ENCODE peak calls at places on chromosome 16, in nine cellular contexts. N is adrenal gland, B is prostate gland, S is ovary, M is HCT116, G is heart left ventricle, W is tibial nerve, C is H1, R is right lobe of liver. A is an unnamed sample.
A peak's percentile ranks its signal among the peaks of the same experiment; 100 is the strongest.

GRCh38 chr16:75620326-75621169 is 2.5 kb downstream of the ADAT1 start:
- DNase-seq in N (no peak), B (no peak), W (no peak), G (no peak), R (no peak), S (no peak), M (no peak), C (no peak), A (no peak)

GRCh38 chr16:351804-352520 is 561 bp downstream of the AXIN1 start:
- DNase-seq in W (no peak), C (no peak), B (no peak), N (no peak), S (peak; percentile 72), G (no peak), M (no peak), R (no peak), A (no peak)

GRCh38 chr16:82322177-82322576 is 152.2 kb upstream of the MPHOSPH6 start:
- DNase-seq in S (no peak), N (no peak), G (no peak), R (no peak), W (no peak), C (no peak), B (peak; percentile 17), M (no peak), A (no peak)

GRCh38 chr16:64362193-64362592 is 759.7 kb downstream of the CDH11 start:
- DNase-seq in G (no peak), N (no peak), C (no peak), W (no peak), B (no peak), S (no peak), R (no peak), M (no peak), A (no peak)

GRCh38 chr16:24070851-24071250 is 185.3 kb upstream of the CACNG3 start:
- DNase-seq in R (no peak), G (no peak), C (peak; percentile 60), B (no peak), N (peak; percentile 58), M (peak; percentile 43), W (no peak), S (no peak), A (peak; percentile 46)

GRCh38 chr16:1150511-1150982 is 2.4 kb upstream of the CACNA1H start:
- DNase-seq in R (no peak), W (no peak), M (peak; percentile 60), G (no peak), C (peak; percentile 74), B (no peak), N (no peak), S (peak; percentile 80), A (no peak)

GRCh38 chr16:73572135-73572534 is 524.2 kb upstream of the ZFHX3 start:
- DNase-seq in M (no peak), W (no peak), R (no peak), S (no peak), G (peak; percentile 73), C (no peak), N (peak; percentile 90), B (peak; percentile 63), A (no peak)

GRCh38 chr16:1093284-1094123 is 2.5 kb downstream of the C1QTNF8 start:
- DNase-seq in B (no peak), M (peak; percentile 69), R (no peak), C (peak; percentile 76), G (no peak), N (no peak), S (no peak), W (no peak), A (peak; percentile 36)

GRCh38 chr16:58127033-58127556 is 2.1 kb downstream of the CFAP20 start:
- DNase-seq in N (no peak), B (no peak), W (peak; percentile 41), S (no peak), R (peak; percentile 54), M (no peak), G (no peak), C (no peak), A (peak; percentile 63)

GRCh38 chr16:89117239-89117974 is 23.8 kb downstream of the ACSF3 start:
- DNase-seq in N (no peak), R (no peak), S (peak; percentile 34), M (no peak), W (no peak), B (no peak), C (no peak), G (peak; percentile 25), A (no peak)

GRCh38 chr16:89115216-89115949 is 21.7 kb downstream of the ACSF3 start:
- DNase-seq in W (peak; percentile 65), G (peak; percentile 89), M (no peak), S (peak; percentile 54), R (peak; percentile 66), B (peak; percentile 13), C (no peak), N (peak; percentile 82), A (peak; percentile 65)

GRCh38 chr16:89117975-89118289 is 24.3 kb downstream of the ACSF3 start:
- DNase-seq in R (no peak), G (no peak), B (no peak), M (no peak), C (no peak), S (no peak), N (no peak), W (no peak), A (no peak)

GRCh38 chr16:89118361-89119061 is 24.9 kb downstream of the ACSF3 start:
- DNase-seq in B (no peak), G (peak; percentile 49), N (peak; percentile 83), R (no peak), W (no peak), C (no peak), S (peak; percentile 89), M (no peak), A (peak; percentile 75)

DNA sequence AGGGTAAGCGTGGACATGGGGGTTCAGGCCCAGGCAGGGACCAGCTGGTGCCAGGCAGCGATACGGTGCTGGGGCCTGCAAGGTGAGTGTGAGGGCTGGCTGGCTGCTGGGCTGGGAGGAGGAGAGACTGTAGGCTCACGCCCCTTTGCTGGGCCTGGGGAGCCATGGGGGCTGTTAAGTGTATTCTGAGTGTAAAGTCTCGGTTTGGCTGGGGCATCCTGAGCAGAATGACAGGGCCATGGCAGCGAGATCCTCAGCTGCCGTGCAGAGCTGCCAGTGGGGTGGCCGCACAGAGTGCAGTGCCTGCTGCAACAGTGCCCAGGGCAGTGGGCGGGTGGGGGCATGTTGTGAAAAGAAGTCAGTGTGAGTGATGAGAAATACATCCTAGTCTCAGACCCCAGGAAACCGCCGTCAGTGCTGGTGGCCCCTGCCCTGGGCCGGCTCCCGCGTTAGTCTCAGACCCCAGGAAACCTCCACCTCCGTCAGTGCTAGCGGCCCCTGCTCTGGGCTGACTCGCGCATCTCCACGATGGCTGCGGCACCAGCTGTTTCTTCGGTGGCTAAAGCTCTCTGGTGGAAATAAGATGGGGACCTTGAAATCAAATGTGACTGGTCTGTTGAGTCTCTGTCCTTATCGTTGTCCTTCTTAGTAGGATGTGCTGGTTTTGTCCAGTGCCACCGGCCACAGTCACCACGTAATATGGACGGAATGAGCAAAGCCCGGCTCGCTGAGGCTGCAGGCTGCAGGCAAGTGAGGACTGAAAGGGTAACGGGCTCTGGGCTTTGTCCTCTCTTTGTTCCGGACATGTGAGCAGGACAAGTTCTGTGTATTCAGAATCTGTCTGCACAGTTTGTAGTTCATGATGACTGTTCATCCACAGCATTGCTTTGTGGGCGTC is 22.9 kb downstream of the ACSF3 start:
- DNase-seq in B (no peak), N (no peak), R (no peak), W (no peak), S (no peak), M (no peak), G (peak; percentile 52), C (no peak), A (no peak)
- H3K27ac ChIP-seq in B (no peak overlapping the region), N (no peak overlapping the region), R (no peak overlapping the region), W (peak overlapping the region; percentile 68), S (no peak overlapping the region), M (no peak overlapping the region), G (no peak overlapping the region), C (no peak overlapping the region), A (no peak overlapping the region)

GRCh38 chr16:2209258-2210008 is 1.2 kb downstream of the BRICD5 start:
- DNase-seq in S (no peak), M (no peak), B (no peak), W (no peak), N (no peak), G (no peak), R (no peak), C (no peak), A (no peak)

GRCh38 chr16:2210009-2210332 is 692 bp downstream of the BRICD5 start:
- DNase-seq in N (no peak), M (no peak), G (no peak), W (no peak), C (no peak), S (no peak), R (no peak), B (no peak), A (no peak)

GRCh38 chr16:2208772-2209171 is 1.9 kb downstream of the BRICD5 start:
- DNase-seq in R (no peak), M (no peak), W (no peak), N (no peak), S (no peak), G (no peak), C (no peak), B (no peak), A (no peak)

GRCh38 chr16:2211923-2212347 is 1.3 kb upstream of the BRICD5 start:
- DNase-seq in B (no peak), C (no peak), S (no peak), G (no peak), M (no peak), R (no peak), W (no peak), N (no peak), A (peak; percentile 45)

GRCh38 chr16:2210386-2211365 is at the start of gene BRICD5:
- DNase-seq in B (no peak), G (no peak), M (no peak), R (no peak), W (no peak), S (no peak), N (no peak), C (no peak), A (peak; percentile 77)
- TF ChIP-seq POLR2A in B (no peak), G (no peak), M (no peak), R (no peak), W (no peak), S (no peak), N (no peak), C (no peak), A (no peak)

DNA sequence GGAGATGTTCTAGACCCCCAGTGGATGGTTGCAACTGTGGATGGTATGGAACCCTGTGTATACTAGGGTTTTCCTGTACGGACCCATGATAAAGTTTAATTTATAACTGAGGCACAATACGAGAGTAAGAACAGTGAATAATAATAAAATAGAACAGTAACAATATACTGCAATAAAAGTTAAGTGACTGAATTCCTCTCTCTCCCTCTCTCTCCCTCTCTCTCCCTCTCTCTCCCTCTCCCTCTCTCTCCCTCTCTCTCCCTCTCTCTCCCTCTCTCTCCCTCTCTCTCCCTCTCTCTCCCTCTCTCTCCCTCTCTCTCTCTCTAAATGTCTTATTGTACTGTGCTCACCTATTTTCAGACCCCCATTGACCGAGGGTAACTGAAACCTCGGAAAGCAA is 291.0 kb downstream of the IRF8 start:
- DNase-seq in M (no peak), R (no peak), S (no peak), C (no peak), W (no peak), N (no peak), B (no peak), G (no peak), A (no peak)
- H3K27me3 ChIP-seq in M (peaks cover 100% of the 10 kb centered on the region), R (no peaks in the 10 kb centered on the region), S (no peaks in the 10 kb centered on the region), C (no peaks in the 10 kb centered on the region), W (no peaks in the 10 kb centered on the region), N (peaks cover 30% of the 10 kb centered on the region), B (peaks cover 9% of the 10 kb centered on the region), G (no peaks in the 10 kb centered on the region), A (no peaks in the 10 kb centered on the region)

DNA sequence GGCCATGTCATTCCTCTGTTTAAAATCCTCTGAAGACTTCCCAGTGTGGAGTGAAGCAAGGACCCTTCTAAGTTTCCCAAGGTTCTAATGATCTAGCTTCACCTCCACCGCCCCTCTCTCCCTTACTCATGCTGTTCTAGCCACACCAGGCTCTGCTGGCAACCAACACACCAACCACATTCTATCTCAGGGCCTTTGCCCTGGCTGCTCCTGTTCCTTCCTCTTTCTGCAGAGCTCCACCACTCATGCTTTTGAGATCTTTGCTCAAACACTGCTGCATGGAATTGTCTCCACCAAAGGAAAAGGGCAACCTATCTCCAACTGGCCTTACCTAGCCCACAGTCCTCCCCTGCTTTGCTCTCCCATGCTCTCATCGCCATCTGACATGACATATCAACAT is 128.7 kb downstream of the XYLT1 start:
- DNase-seq in R (no peak), W (no peak), B (no peak), N (no peak), C (no peak), M (no peak), G (no peak), S (no peak), A (no peak)
- H3K27ac ChIP-seq in R (no peak overlapping the region), W (no peak overlapping the region), B (peak overlapping the region; percentile 33), N (no peak overlapping the region), C (no peak overlapping the region), M (no peak overlapping the region), G (no peak overlapping the region), S (no peak overlapping the region), A (no peak overlapping the region)

A was measured in testis.